ENCODE peak calls at places on chromosomes 2 and 18, in nine cellular contexts. D is AG10803, I is spleen, V is Caco-2, O is stomach, M is IMR-90, Q is neural progenitor cell, P is GM12865, E is Peyer's patch. N is an unnamed sample.

GRCh38 chr2:167264380-167264779 is 376.1 kb downstream of the XIRP2 start:
- DNase-seq in P (peak), I (no peak), D (no peak), Q (peak), E (no peak), V (no peak), O (no peak), M (no peak), N (peak)

GRCh38 chr2:106995560-106995959 is 109.6 kb upstream of the ST6GAL2 start:
- DNase-seq in V (no peak), I (no peak), O (no peak), D (peak), E (no peak), M (no peak), Q (no peak), P (no peak), N (peak)

GRCh38 chr2:232887171-232887850 is 17.2 kb downstream of the SNORC start:
- DNase-seq in V (no peak), O (peak), P (no peak), E (no peak), Q (peak), M (no peak), D (no peak), I (peak), N (no peak)

GRCh38 chr18:56067216-56067611 is 479.2 kb upstream of the TCF4 start:
- DNase-seq in D (peak), M (peak), P (no peak), E (no peak), O (no peak), V (no peak), Q (no peak), I (no peak), N (no peak)

GRCh38 chr2:242098445-242099128 is 229.1 kb downstream of the RTP5 start:
- DNase-seq in P (peak), D (peak), O (no peak), E (no peak), I (no peak), Q (no peak), V (no peak), M (peak), N (no peak)

GRCh38 chr18:61988100-61988499 is 95.3 kb upstream of the RNF152 start:
- DNase-seq in I (no peak), M (peak), O (no peak), P (no peak), Q (no peak), V (no peak), D (no peak), E (no peak), N (peak)

GRCh38 chr2:115833196-115833595 is 1390.8 kb downstream of the DPP10 start:
- DNase-seq in E (no peak), V (no peak), Q (no peak), D (no peak), O (no peak), I (no peak), M (no peak), P (no peak), N (no peak)

GRCh38 chr2:134582547-134582899 is 136.3 kb downstream of the TMEM163 start:
- DNase-seq in D (no peak), Q (no peak), O (no peak), I (no peak), E (peak), P (no peak), M (no peak), V (no peak), N (no peak)

GRCh38 chr18:904135-905090 is at the start of gene ADCYAP1:
- DNase-seq in M (no peak), Q (peak), V (no peak), I (no peak), E (no peak), O (no peak), D (peak), P (no peak), N (no peak)
- H3K4me3 ChIP-seq in M (no peak), Q (peak), V (no peak), I (no peak), E (no peak), O (peak), D (no peak), P (no peak), N (no peak)

DNA sequence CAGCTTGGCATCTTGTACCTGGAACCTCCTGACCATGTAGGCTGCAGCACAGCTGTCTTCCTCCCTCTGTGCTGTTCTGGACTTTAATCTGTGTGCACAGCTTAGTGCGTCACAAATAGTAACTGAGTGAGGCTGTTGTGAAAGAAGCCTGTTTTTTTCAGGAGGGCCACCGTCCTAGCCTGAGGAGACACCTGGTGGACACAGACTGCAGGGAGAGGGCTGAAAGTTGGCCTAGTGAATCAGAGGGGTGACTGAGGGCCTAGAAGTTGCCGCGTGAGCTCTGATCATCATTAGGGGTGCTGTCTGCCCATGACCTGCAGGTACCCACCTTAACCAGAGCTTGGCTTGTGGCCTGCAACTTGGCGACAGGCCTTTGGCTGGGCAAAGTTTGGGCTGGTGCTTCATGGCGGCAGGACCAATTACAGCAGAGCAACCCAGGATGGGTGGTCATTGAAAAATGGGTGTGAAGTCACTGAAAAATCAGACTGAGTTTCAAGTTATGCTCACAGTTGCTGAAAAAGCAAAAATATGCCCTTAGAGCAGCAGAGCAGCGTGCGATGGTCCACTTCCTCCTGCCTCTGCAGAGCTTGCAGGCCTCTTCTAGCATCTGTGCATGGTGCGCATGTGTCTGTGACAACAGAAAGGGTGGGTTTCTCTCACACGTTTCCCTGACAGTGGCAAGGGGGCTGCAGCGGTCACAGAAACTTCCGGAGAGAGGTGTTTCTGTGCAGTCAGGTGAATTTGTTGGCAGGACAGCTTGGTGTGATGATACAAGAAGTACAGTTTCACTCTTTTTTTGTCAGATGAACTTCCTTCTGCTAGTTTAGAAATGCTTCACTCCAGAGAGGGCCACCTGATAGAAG is 9.6 kb downstream of the GDF7 start:
- DNase-seq in O (no peak), E (peak), Q (no peak), M (no peak), I (no peak), D (no peak), P (peak), V (peak), N (no peak)
- TF ChIP-seq CTCF in O (no peak), E (peak), Q (peak), M (no peak), I (no peak), D (no peak), P (peak), V (peak), N (no peak)

DNA sequence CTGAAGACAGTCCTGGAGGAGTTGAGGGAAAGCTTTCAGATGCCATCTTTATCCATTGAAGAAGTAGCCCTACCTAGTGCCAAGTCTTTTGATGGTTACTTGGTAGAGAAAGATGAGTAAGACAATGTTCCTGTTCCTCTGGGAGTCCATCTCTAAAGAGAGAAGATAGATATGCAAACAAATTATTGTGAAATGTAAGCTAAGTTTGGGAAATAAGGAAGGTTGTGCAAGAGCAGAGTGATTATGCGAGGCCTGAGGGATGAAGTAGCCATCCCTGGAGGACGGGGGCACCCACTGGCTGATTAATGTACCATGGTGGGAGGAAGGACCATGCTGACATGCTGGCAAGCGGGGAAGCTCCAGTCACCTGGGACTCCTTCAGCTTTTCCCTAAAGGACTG is 994 bp upstream of the DTNA start:
- DNase-seq in I (no peak), E (no peak), P (no peak), V (peak), O (no peak), Q (no peak), M (peak), D (peak), N (no peak)
- H3K4me3 ChIP-seq in I (no peak), E (no peak), P (no peak), V (no peak), O (no peak), Q (no peak), M (no peak), D (no peak), N (no peak)

DNA sequence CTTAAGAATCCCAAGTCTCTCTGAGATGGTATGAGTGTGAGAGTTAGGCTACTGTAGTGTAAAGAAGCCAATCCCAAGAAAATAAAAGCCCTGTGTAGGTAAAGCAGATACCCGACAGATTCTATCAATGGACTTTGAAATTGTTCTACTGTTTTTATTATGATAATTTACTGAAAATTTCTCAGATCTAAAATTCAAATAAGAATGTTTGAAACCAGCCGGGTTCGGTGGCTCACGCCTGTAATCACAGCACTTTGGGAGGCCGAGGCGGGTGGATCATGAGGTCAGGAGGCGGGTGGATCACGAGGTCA is 208.3 kb upstream of the SPRED2 start:
- DNase-seq in Q (no peak), M (no peak), V (no peak), O (no peak), D (no peak), E (no peak), I (no peak), P (no peak), N (no peak)
- TF ChIP-seq CTCF in Q (no peak), M (no peak), V (no peak), O (no peak), D (no peak), E (no peak), I (peak), P (no peak), N (no peak)

GRCh38 chr18:25284278-25284677 is 67.7 kb downstream of the ZNF521 start:
- DNase-seq in Q (no peak), E (no peak), M (no peak), O (no peak), P (no peak), V (no peak), D (peak), I (no peak), N (no peak)
- H3K4me3 ChIP-seq in Q (peak), E (no peak), M (no peak), O (no peak), P (no peak), V (no peak), D (peak), I (no peak), N (no peak)

DNA sequence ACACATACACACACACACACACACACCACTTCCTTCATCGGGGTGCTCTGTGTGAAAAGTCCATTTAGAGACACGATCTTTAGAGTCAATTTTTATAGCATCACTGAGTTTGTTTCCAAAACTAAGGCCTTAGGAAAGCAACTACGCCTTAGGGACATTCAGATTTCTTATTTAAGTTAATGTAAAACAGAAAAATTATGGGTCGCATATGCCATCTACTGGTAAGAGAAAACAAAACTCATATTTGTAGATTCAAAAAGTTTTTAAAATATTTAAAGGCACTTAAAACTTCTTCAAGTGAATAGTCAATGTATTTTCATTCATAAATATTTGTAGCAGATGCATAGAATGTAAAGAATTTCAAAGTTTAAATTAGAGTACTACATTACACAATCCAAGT is 166.2 kb downstream of the ATAD2B start:
- DNase-seq in Q (no peak), O (no peak), P (no peak), D (peak), I (no peak), M (peak), V (peak), E (no peak), N (peak)
- TF ChIP-seq CTCF in Q (peak), O (no peak), P (no peak), D (peak), I (peak), M (peak), V (peak), E (peak), N (peak)

DNA sequence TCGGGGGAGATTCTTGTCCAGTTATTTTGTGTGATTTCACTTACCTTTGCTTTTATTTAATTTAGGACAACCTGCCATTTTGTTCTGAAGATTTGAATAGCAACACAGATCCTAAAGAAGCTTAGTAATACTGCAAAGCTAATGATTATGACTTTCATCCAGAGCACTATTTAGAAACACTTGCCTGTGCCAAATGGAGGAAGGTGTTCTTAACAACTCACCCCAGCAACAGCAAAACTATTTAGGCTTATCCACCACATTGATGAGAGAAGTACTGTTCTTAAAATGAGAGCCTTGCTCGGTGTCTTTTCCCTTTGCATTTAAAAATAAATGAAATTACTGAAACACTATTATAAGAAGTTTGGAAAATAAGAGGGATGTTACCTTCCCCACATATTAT is 59.7 kb downstream of the RHBDD1 start:
- DNase-seq in Q (no peak), D (no peak), V (no peak), I (no peak), M (no peak), E (no peak), P (no peak), O (no peak), N (no peak)
- H3K4me3 ChIP-seq in Q (no peak), D (no peak), V (no peak), I (no peak), M (no peak), E (no peak), P (no peak), O (no peak), N (no peak)

GRCh38 chr2:28165087-28165652 is 227.5 kb upstream of the FOSL2 start:
- DNase-seq in D (no peak), M (no peak), P (no peak), O (no peak), V (no peak), I (no peak), Q (no peak), E (no peak), N (peak)

GRCh38 chr2:28166956-28167355 is 225.7 kb upstream of the FOSL2 start:
- DNase-seq in M (peak), P (no peak), D (peak), I (no peak), E (no peak), O (no peak), Q (no peak), V (no peak), N (no peak)

GRCh38 chr2:28169492-28169891 is 223.2 kb upstream of the FOSL2 start:
- DNase-seq in O (no peak), D (no peak), M (no peak), Q (no peak), P (no peak), I (no peak), E (no peak), V (no peak), N (no peak)

GRCh38 chr2:28172114-28172898 is 220.4 kb upstream of the FOSL2 start:
- DNase-seq in V (no peak), Q (no peak), E (no peak), M (peak), D (peak), I (no peak), O (no peak), P (no peak), N (peak)

GRCh38 chr2:28168376-28168775 is 224.3 kb upstream of the FOSL2 start:
- DNase-seq in O (no peak), Q (no peak), E (no peak), P (no peak), I (no peak), V (no peak), D (no peak), M (no peak), N (no peak)
- TF ChIP-seq CTCF in O (no peak), Q (no peak), E (no peak), P (no peak), I (no peak), V (no peak), D (peak), M (no peak), N (no peak)

DNA sequence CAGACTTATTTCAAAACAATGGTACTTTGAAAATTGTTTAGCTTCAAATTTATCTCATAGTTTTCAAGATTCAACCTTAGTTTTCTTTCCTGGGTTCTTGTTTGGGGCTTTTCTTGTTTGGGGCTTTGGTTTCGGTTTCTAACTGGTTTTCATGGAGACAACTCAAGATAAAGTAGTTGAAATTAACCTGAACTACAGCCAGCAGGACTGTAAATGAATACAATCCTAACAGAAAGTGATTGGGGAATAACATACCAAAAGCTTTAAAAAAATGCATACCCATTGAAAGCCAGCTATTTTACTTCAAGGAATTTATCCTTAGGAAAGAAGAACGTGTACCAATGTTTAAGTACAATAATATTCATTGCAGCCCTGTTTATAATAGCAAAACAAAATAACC is 133.4 kb upstream of the SLC14A2 start:
- DNase-seq in I (no peak), O (no peak), E (no peak), V (no peak), P (no peak), M (no peak), Q (no peak), D (no peak), N (no peak)
- H3K4me3 ChIP-seq in I (no peak), O (no peak), E (no peak), V (no peak), P (no peak), M (no peak), Q (no peak), D (no peak), N (no peak)

DNA sequence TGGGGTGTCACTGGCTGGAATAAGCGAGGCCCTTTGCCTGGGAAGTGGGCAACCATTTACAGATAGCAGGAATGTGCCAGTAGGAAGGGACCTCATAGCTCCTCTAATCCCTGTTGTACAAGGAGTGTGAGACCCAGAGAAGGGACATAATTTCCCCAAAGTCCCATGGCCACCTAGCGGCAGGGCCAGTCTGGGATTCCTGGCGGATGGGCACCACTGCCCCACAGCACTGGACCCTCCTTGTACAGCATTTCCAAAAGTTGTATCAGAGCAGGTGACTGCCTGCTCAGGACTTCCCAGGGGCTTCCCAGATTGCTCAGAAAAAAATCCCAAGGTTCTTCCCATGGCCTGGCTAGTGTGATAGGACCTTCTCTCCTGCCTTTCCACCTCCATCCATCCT is 185.8 kb downstream of the GLI2 start:
- DNase-seq in M (no peak), I (no peak), V (no peak), O (no peak), Q (no peak), E (no peak), D (no peak), P (no peak), N (no peak)
- TF ChIP-seq CTCF in M (no peak), I (no peak), V (no peak), O (no peak), Q (peak), E (no peak), D (no peak), P (no peak), N (no peak)